ENCODE peak calls at places on chromosomes 1 and 21, in five cellular contexts. F is OCI-LY7, V is glutamatergic neuron, I is heart left ventricle, H is omental fat pad. D is an unnamed sample.

GRCh38 chr1:79895573-79895972 is 889.0 kb upstream of the ADGRL4 start:
- DNase-seq in F (no peak), V (no peak), H (no peak), I (no peak), D (no peak)

GRCh38 chr1:31562707-31563360 is 13.5 kb upstream of the TINAGL1 start:
- DNase-seq in I (no peak), H (no peak), V (no peak), F (no peak), D (no peak)

GRCh38 chr1:228145050-228145343 is 4.7 kb upstream of the GJC2 start:
- DNase-seq in H (no peak), V (no peak), F (no peak), I (no peak), D (no peak)

GRCh38 chr21:36471254-36471723 is 8.6 kb downstream of the CLDN14 start:
- DNase-seq in V (no peak), I (no peak), F (no peak), H (no peak), D (no peak)

GRCh38 chr1:246213036-246213435 is 294.0 kb downstream of the SMYD3 start:
- DNase-seq in H (no peak), V (no peak), I (no peak), F (no peak), D (no peak)

GRCh38 chr1:214102907-214103306 is 115.1 kb downstream of the PROX1 start:
- DNase-seq in I (no peak), V (no peak), H (no peak), F (no peak), D (no peak)

GRCh38 chr1:47693115-47693514 is 255.3 kb downstream of the FOXD2 start:
- DNase-seq in V (no peak), F (no peak), H (no peak), I (no peak), D (no peak)

GRCh38 chr1:84750110-84750509 is 59.8 kb upstream of the SSX2IP start:
- DNase-seq in V (no peak), I (no peak), F (no peak), H (no peak), D (no peak)

GRCh38 chr1:244163131-244163530 is 112.0 kb downstream of the ZBTB18 start:
- DNase-seq in V (no peak), I (no peak), F (no peak), H (no peak), D (no peak)

DNA sequence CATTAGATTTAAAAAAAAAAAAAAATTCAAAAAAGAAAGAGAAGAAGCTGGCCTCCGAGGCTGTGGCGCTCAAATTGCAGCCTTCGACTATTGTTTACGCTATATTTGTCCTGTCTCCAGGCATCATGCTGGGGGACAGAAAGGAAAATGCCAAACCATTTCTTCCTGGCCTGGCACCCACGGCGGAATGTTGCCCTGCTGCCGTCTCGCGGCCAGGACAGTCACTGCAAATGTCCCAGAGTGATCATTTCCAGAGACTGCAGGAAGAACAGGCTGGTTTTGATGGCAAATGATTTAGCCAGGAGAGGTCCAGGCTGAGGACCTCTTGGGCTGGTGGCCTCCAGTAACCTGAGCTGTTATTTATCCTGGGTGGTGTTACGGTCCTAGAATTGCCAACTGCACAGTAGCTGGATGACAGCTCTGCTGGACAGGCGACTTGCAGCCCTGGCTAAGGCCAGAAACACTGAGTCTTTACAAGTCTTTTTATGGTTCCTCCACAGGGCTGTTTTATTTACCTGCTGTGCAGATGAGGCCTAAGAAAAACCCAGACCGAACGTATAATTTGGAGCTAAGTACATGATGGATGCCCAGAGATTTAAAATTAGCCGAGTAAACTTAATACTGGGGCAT is 30.2 kb upstream of the LRRC38 start:
- DNase-seq in V (no peak), F (no peak), I (peak; percentile 62), H (no peak), D (peak; percentile 47)
- TF ChIP-seq CTCF in V (no peak), F (no peak), I (peak; percentile 67), H (no peak), D (peak; percentile 57)

DNA sequence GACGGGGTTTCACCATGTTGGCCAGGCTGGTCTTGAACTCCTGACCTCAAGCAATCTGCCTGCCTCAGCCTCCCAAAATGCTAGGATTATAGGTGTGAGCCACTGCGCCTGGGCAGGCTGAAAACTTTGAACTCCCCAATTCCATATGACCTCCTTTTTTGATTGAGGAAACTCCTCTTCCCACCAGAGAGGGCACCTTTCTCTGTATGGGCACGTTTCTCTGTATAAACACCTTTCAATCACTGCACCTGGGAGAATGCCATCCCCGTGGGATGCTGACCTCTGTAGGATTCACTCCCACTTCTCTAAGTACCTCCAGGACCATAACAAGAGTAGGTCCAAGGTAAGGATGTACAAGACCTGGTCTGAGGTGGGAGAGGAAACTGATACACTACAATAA is 9.7 kb upstream of the TEDDM1 start:
- DNase-seq in H (no peak), F (no peak), I (no peak), V (no peak), D (no peak)
- TF ChIP-seq CTCF in H (no peak), F (peak; percentile 17), I (no peak), V (no peak), D (no peak)

GRCh38 chr1:28281608-28282425 is 22.5 kb downstream of the SESN2 start:
- DNase-seq in F (no peak), I (no peak), V (no peak), H (no peak), D (no peak)

GRCh38 chr1:28280501-28280900 is 21.2 kb downstream of the SESN2 start:
- DNase-seq in H (no peak), F (no peak), V (no peak), I (no peak), D (no peak)

GRCh38 chr1:28279721-28280120 is 20.4 kb downstream of the SESN2 start:
- DNase-seq in H (no peak), V (no peak), F (no peak), I (no peak), D (no peak)

GRCh38 chr1:28282426-28283407 is 23.4 kb downstream of the SESN2 start:
- DNase-seq in F (no peak), H (no peak), V (no peak), I (no peak), D (no peak)

GRCh38 chr1:28280961-28281360 is 21.6 kb downstream of the SESN2 start:
- DNase-seq in V (no peak), H (no peak), I (no peak), F (no peak), D (no peak)
- TF ChIP-seq CTCF in V (no peak), H (no peak), I (no peak), F (no peak), D (no peak)

GRCh38 chr1:67493148-67493547 is 62.9 kb upstream of the SERBP1 start:
- DNase-seq in I (no peak), F (no peak), V (no peak), H (no peak), D (no peak)

GRCh38 chr1:67485046-67485811 is 55.0 kb upstream of the SERBP1 start:
- DNase-seq in I (no peak), F (no peak), V (no peak), H (no peak), D (no peak)

GRCh38 chr1:67491280-67491679 is 61.1 kb upstream of the SERBP1 start:
- DNase-seq in V (no peak), H (no peak), I (no peak), F (no peak), D (no peak)

GRCh38 chr1:67484492-67484891 is 54.3 kb upstream of the SERBP1 start:
- DNase-seq in I (no peak), H (no peak), F (no peak), V (no peak), D (no peak)

GRCh38 chr1:67489643-67490042 is 59.4 kb upstream of the SERBP1 start:
- DNase-seq in V (no peak), H (no peak), I (no peak), F (peak; percentile 45), D (no peak)
- TF ChIP-seq CTCF in V (no peak), H (no peak), I (peak; percentile 60), F (peak; percentile 66), D (no peak)

D was measured in neural crest cell.